ENCODE peak calls at places on chromosomes 16 and 17, in nine cellular contexts. O is activated naive CD8-positive, alpha-beta T cell treated with anti-CD3 and anti-CD28 coated beads for 36 hours; W is EL; E is HS-27A; C is amniotic stem cell; I is hippocampal formation; A is NCI-H1417; U is GM12865; X is astrocyte of the spinal cord. V is an unnamed sample.

GRCh38 chr17:80124351-80124981 is 22.5 kb downstream of the EIF4A3 start:
- DNase-seq in E (no peak), I (no peak), O (no peak), U (peak), C (no peak), X (peak), A (no peak), W (peak), V (no peak)

GRCh38 chr16:30141750-30142149 is 18.7 kb upstream of the MAPK3 start:
- DNase-seq in E (no peak), C (no peak), O (no peak), I (no peak), X (no peak), A (no peak), U (no peak), W (no peak), V (no peak)

GRCh38 chr17:79388556-79389295 is 222.1 kb downstream of the RBFOX3 start:
- DNase-seq in O (peak), C (no peak), A (peak), X (peak), E (no peak), U (peak), I (no peak), W (peak), V (no peak)

GRCh38 chr16:78576941-78577340 is 477.5 kb downstream of the WWOX start:
- DNase-seq in U (no peak), E (no peak), W (no peak), A (no peak), O (no peak), I (no peak), C (no peak), X (no peak), V (no peak)

GRCh38 chr17:44997733-44998520 is 29.8 kb upstream of the C1QL1 start:
- DNase-seq in C (no peak), E (no peak), O (no peak), W (peak), I (no peak), U (no peak), X (no peak), A (no peak), V (no peak)

GRCh38 chr17:80706454-80706853 is 161.8 kb downstream of the RPTOR start:
- DNase-seq in O (no peak), C (no peak), A (no peak), X (no peak), W (no peak), U (no peak), E (no peak), I (no peak), V (no peak)

GRCh38 chr17:45225051-45225700 is 3.5 kb downstream of the FMNL1 start:
- DNase-seq in O (no peak), U (peak), I (no peak), E (no peak), A (no peak), W (peak), C (no peak), X (no peak), V (no peak)

GRCh38 chr17:43591750-43592562 is 45.8 kb upstream of the ETV4 start:
- DNase-seq in U (peak), I (no peak), E (no peak), X (peak), O (no peak), C (peak), W (peak), A (no peak), V (no peak)

GRCh38 chr17:81000631-81001357 is 9.2 kb downstream of the CHMP6 start:
- DNase-seq in U (no peak), X (no peak), A (no peak), C (no peak), O (no peak), E (no peak), I (no peak), W (no peak), V (no peak)

GRCh38 chr17:59853168-59853918 is 39.4 kb downstream of the TUBD1 start:
- DNase-seq in U (peak), W (peak), X (peak), E (no peak), A (no peak), I (no peak), C (no peak), O (peak), V (peak)

GRCh38 chr17:71709271-71709670 is 411.5 kb upstream of the SOX9 start:
- DNase-seq in W (peak), A (no peak), U (no peak), C (no peak), X (peak), E (no peak), I (no peak), O (no peak), V (peak)

GRCh38 chr17:75878174-75878998 is at the start of gene TRIM47:
- DNase-seq in X (peak), I (peak), C (no peak), U (no peak), A (no peak), W (peak), E (no peak), O (peak), V (no peak)

GRCh38 chr17:16465861-16466338 is 26.1 kb downstream of the LRRC75A start:
- DNase-seq in U (no peak), E (no peak), A (no peak), W (no peak), C (no peak), O (no peak), X (no peak), I (no peak), V (no peak)

GRCh38 chr17:58308173-58308984 is 20.2 kb downstream of the TSPOAP1 start:
- DNase-seq in C (no peak), A (no peak), O (no peak), U (no peak), E (no peak), X (no peak), W (no peak), I (no peak), V (no peak)

GRCh38 chr17:38864636-38865398 is 5.0 kb upstream of the LASP1 start:
- DNase-seq in W (peak), I (no peak), U (no peak), E (no peak), A (no peak), X (peak), C (no peak), O (no peak), V (no peak)

GRCh38 chr17:80761421-80761871 is 216.8 kb downstream of the RPTOR start:
- DNase-seq in C (peak), I (no peak), E (peak), A (peak), O (peak), U (no peak), X (peak), W (peak), V (no peak)

GRCh38 chr16:85639529-85640253 is 26.6 kb downstream of the GSE1 start:
- DNase-seq in O (no peak), I (peak), U (no peak), C (no peak), X (no peak), W (no peak), E (no peak), A (peak), V (no peak)

GRCh38 chr16:89491974-89492687 is 1.8 kb upstream of the ANKRD11 start:
- DNase-seq in X (no peak), O (no peak), U (no peak), I (no peak), C (no peak), W (no peak), A (no peak), E (no peak), V (no peak)

GRCh38 chr16:57147381-57148191 is 38.3 kb downstream of the PSME3IP1 start:
- DNase-seq in O (no peak), X (peak), U (peak), I (no peak), C (no peak), A (no peak), E (no peak), W (no peak), V (peak)

GRCh38 chr16:60204221-60204620 is 1470.1 kb upstream of the GOT2 start:
- DNase-seq in U (no peak), A (no peak), O (no peak), I (no peak), X (peak), E (no peak), C (no peak), W (peak), V (no peak)

GRCh38 chr17:17495448-17496188 is 577 bp downstream of the RASD1 start:
- DNase-seq in I (no peak), A (peak), W (peak), X (peak), E (no peak), O (peak), C (no peak), U (peak), V (no peak)

GRCh38 chr16:86862596-86862995 is 284.2 kb downstream of the FOXL1 start:
- DNase-seq in A (no peak), C (no peak), U (no peak), O (no peak), X (peak), I (no peak), W (no peak), E (no peak), V (no peak)

GRCh38 chr16:83338138-83338537 is 469.6 kb upstream of the HSBP1 start:
- DNase-seq in W (no peak), E (no peak), O (no peak), C (no peak), I (no peak), A (no peak), X (no peak), U (no peak), V (no peak)

GRCh38 chr16:50326835-50327465 is 41.8 kb downstream of the BRD7 start:
- DNase-seq in X (peak), O (peak), E (no peak), C (no peak), W (peak), I (no peak), A (no peak), U (peak), V (no peak)

GRCh38 chr16:64428463-64428862 is 693.4 kb downstream of the CDH11 start:
- DNase-seq in E (peak), W (peak), X (peak), A (no peak), I (no peak), C (no peak), O (no peak), U (no peak), V (peak)

GRCh38 chr17:62611308-62611707 is 16.2 kb upstream of the MRC2 start:
- DNase-seq in U (peak), X (no peak), A (no peak), W (no peak), I (no peak), C (no peak), E (no peak), O (no peak), V (no peak)

GRCh38 chr17:42651392-42651791 is 7.7 kb upstream of the TUBG2 start:
- DNase-seq in A (no peak), C (no peak), X (no peak), O (no peak), E (no peak), W (no peak), U (no peak), I (no peak), V (no peak)

GRCh38 chr17:63506627-63507026 is 16.5 kb upstream of the KCNH6 start:
- DNase-seq in O (no peak), E (no peak), I (no peak), W (no peak), U (no peak), C (no peak), X (no peak), A (no peak), V (no peak)

GRCh38 chr17:40095944-40096791 is 4.2 kb downstream of the NR1D1 start:
- DNase-seq in E (no peak), I (no peak), X (no peak), O (peak), U (peak), W (no peak), C (no peak), A (no peak), V (no peak)

GRCh38 chr16:23498863-23499262 is 11.4 kb downstream of the GGA2 start:
- DNase-seq in W (no peak), A (no peak), O (no peak), I (no peak), X (no peak), C (no peak), E (no peak), U (no peak), V (no peak)

GRCh38 chr17:3992370-3992769 is 28.1 kb upstream of the ATP2A3 start:
- DNase-seq in U (no peak), W (no peak), A (no peak), C (no peak), O (no peak), E (no peak), I (no peak), X (no peak), V (no peak)

GRCh38 chr16:877242-878065 is 76.9 kb upstream of the GNG13 start:
- DNase-seq in X (no peak), E (no peak), U (no peak), A (no peak), O (no peak), I (no peak), W (no peak), C (no peak), V (no peak)

GRCh38 chr16:72530434-72530833 is 358.5 kb upstream of the PMFBP1 start:
- DNase-seq in W (peak), I (no peak), O (no peak), A (no peak), E (peak), X (peak), C (peak), U (peak), V (peak)

GRCh38 chr16:89031715-89032659 is 55.0 kb upstream of the CBFA2T3 start:
- DNase-seq in E (no peak), X (no peak), O (peak), U (peak), W (no peak), I (no peak), C (no peak), A (no peak), V (no peak)

GRCh38 chr17:77660524-77660923 is 298.0 kb upstream of the TNRC6C start:
- DNase-seq in E (no peak), W (no peak), U (no peak), C (no peak), O (no peak), X (no peak), I (no peak), A (no peak), V (no peak)

V was measured in AG09309.